ENCODE peak calls at places on chromosomes 3 and 15, in seven cellular contexts. A is A549; N is CD8-positive, alpha-beta T cell; G is right lobe of liver; W is gastrocnemius medialis; K is testis; L is OCI-LY7. T is an unnamed sample.

GRCh38 chr15:77867266-77868047 is 210.1 kb downstream of the TBC1D2B start:
- DNase-seq in A (no peak), N (no peak), G (peak; percentile 31), W (no peak), K (no peak), L (no peak), T (no peak)

GRCh38 chr3:193947636-193948035 is 188.3 kb upstream of the HES1 start:
- DNase-seq in A (no peak), N (no peak), G (no peak), W (no peak), K (no peak), L (no peak), T (no peak)

GRCh38 chr3:143314291-143315093 is 194.9 kb downstream of the CHST2 start:
- DNase-seq in A (no peak), N (no peak), G (no peak), W (no peak), K (no peak), L (no peak), T (no peak)

GRCh38 chr3:152127058-152127457 is 141.7 kb upstream of the MBNL1 start:
- DNase-seq in A (no peak), N (no peak), G (no peak), W (no peak), K (no peak), L (no peak), T (no peak)

GRCh38 chr15:100910556-100910955 is 8.6 kb upstream of the LRRK1 start:
- DNase-seq in A (no peak), N (no peak), G (no peak), W (no peak), K (no peak), L (no peak), T (no peak)

GRCh38 chr3:141049681-141050080 is 1.5 kb upstream of the SPSB4 start:
- DNase-seq in A (peak; percentile 32), N (no peak), G (no peak), W (no peak), K (no peak), L (no peak), T (no peak)

GRCh38 chr3:64460877-64461276 is 226.9 kb downstream of the ADAMTS9 start:
- DNase-seq in A (no peak), N (no peak), G (no peak), W (no peak), K (no peak), L (no peak), T (no peak)

GRCh38 chr15:58147151-58147550 is 9.0 kb downstream of the AQP9 start:
- DNase-seq in A (no peak), N (no peak), G (no peak), W (no peak), K (no peak), L (no peak), T (no peak)

GRCh38 chr3:50303038-50303815 is at the start of gene HYAL1:
- DNase-seq in A (no peak), N (no peak), G (peak; percentile 96), W (peak; percentile 72), K (no peak), L (no peak), T (peak; percentile 84)

GRCh38 chr3:64026346-64026745 is 3.1 kb upstream of the PSMD6 start:
- DNase-seq in A (no peak), N (no peak), G (no peak), W (no peak), K (no peak), L (no peak), T (no peak)

GRCh38 chr15:46091860-46092450 is 457.1 kb downstream of the SQOR start:
- DNase-seq in A (peak; percentile 1), N (no peak), G (no peak), W (no peak), K (peak; percentile 67), L (peak; percentile 40), T (no peak)

GRCh38 chr3:145089337-145089736 is 1071.6 kb downstream of the PLOD2 start:
- DNase-seq in A (no peak), N (no peak), G (no peak), W (no peak), K (no peak), L (no peak), T (no peak)

GRCh38 chr3:194098036-194098871 is 37.7 kb upstream of the HES1 start:
- DNase-seq in A (no peak), N (no peak), G (no peak), W (no peak), K (no peak), L (no peak), T (no peak)

GRCh38 chr3:72114773-72115172 is 329.8 kb upstream of the PROK2 start:
- DNase-seq in A (no peak), N (no peak), G (no peak), W (peak; percentile 76), K (no peak), L (no peak), T (no peak)

GRCh38 chr3:184788751-184789150 is 23.2 kb upstream of the VPS8 start:
- DNase-seq in A (no peak), N (no peak), G (no peak), W (peak; percentile 41), K (no peak), L (no peak), T (no peak)

GRCh38 chr3:139894638-139894989 is 40.4 kb upstream of the CLSTN2 start:
- DNase-seq in A (no peak), N (no peak), G (no peak), W (no peak), K (peak; percentile 69), L (no peak), T (peak; percentile 33)

GRCh38 chr15:48040166-48040817 is 80.5 kb upstream of the SLC24A5 start:
- DNase-seq in A (no peak), N (no peak), G (no peak), W (no peak), K (no peak), L (no peak), T (no peak)

GRCh38 chr3:178551916-178552321 is 15.7 kb downstream of the KCNMB2 start:
- DNase-seq in A (no peak), N (no peak), G (no peak), W (no peak), K (no peak), L (no peak), T (no peak)

GRCh38 chr3:30315452-30315851 is 290.9 kb upstream of the TGFBR2 start:
- DNase-seq in A (no peak), N (no peak), G (no peak), W (no peak), K (no peak), L (no peak), T (no peak)

GRCh38 chr3:30321065-30321464 is 285.3 kb upstream of the TGFBR2 start:
- DNase-seq in A (no peak), N (no peak), G (no peak), W (no peak), K (no peak), L (no peak), T (no peak)

GRCh38 chr3:30320392-30320791 is 286.0 kb upstream of the TGFBR2 start:
- DNase-seq in A (no peak), N (no peak), G (no peak), W (no peak), K (no peak), L (no peak), T (no peak)

GRCh38 chr3:30318110-30318509 is 288.3 kb upstream of the TGFBR2 start:
- DNase-seq in A (no peak), N (no peak), G (no peak), W (no peak), K (no peak), L (no peak), T (no peak)

DNA sequence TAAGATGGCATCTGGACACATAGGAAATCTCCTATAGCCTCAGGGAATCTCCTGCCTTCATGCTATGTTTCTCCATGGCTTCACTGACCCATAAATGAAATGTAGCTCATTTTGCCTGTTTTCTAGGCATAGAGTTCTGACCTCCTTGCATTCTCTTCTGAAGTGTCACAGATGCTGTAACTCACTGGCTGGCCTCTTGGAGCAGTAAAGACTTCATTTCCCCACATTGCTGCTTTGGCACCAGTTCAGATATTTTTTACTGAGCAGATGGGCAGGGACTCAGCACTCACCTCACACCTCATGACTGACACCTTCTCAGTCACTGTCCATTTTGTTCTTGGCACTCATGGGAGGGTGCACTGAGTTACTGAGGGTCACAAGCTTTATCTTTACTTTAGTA is 286.7 kb upstream of the TGFBR2 start:
- DNase-seq in A (peak; percentile 14), N (peak; percentile 36), G (no peak), W (peak; percentile 18), K (peak; percentile 35), L (peak; percentile 52), T (no peak)
- TF ChIP-seq CTCF in A (peak; percentile 11), N (peak; percentile 61), G (peak; percentile 50), W (no peak), K (peak; percentile 26), L (peak; percentile 68), T (peak; percentile 56)

DNA sequence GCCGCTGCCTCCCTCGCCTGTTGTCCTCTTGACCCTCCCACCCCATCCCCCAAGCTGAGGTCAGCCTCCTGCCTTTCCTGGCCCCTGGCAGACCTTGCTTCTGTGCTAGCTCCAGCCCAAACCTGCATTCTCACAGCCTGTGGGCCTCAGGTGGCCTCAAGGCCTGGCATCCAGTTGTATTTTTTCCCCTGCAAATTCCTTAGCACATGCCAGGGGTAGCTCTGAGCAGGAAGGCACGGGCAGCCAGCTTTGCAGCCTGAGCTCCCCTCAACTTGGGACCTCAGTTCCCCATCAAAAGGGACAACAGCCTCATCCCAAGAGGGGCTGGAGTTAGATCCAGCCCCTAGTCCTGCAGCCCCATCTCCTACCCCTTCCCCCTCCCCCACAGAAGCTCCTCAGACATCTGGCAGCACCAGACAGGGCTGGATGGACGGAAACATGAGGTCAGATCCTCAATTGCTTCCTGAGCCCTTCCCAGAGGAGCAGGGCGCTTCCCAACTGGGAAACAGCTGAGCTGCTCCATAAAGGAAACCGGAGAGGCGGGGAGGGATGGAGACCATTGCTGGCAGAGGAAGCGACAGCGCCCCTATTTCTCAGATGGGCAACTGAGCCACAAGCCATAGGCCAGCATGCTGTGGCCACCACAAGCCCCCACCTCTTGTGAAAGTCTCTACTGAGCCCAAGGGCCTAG is 18.1 kb upstream of the CYP11A1 start:
- DNase-seq in A (no peak), N (no peak), G (no peak), W (no peak), K (no peak), L (no peak), T (no peak)
- H3K4me1 ChIP-seq in A (peaks cover 13% of the 10 kb centered on the region), N (peaks cover 36% of the 10 kb centered on the region), G (no peaks in the 10 kb centered on the region), W (peaks cover 12% of the 10 kb centered on the region), K (peaks cover 25% of the 10 kb centered on the region), L (peaks cover 55% of the 10 kb centered on the region), T (peaks cover 40% of the 10 kb centered on the region)

GRCh38 chr3:121594850-121595249 is 1.7 kb downstream of the FBXO40 start:
- DNase-seq in A (no peak), N (no peak), G (peak; percentile 60), W (no peak), K (no peak), L (no peak), T (no peak)

GRCh38 chr3:121598564-121598963 is 5.4 kb downstream of the FBXO40 start:
- DNase-seq in A (no peak), N (no peak), G (no peak), W (no peak), K (no peak), L (no peak), T (no peak)

GRCh38 chr3:121595765-121596406 is 2.7 kb downstream of the FBXO40 start:
- DNase-seq in A (no peak), N (no peak), G (no peak), W (peak; percentile 39), K (no peak), L (no peak), T (peak; percentile 29)

GRCh38 chr3:121592856-121593702 is at the start of gene FBXO40:
- DNase-seq in A (no peak), N (no peak), G (peak; percentile 71), W (peak; percentile 91), K (peak; percentile 74), L (peak; percentile 66), T (peak; percentile 46)
- H3K4me3 ChIP-seq in A (no peak within 1 kb of the TSS), N (no peak within 1 kb of the TSS), G (no peak within 1 kb of the TSS), W (peak within 1 kb of the TSS; percentile 53), K (no peak within 1 kb of the TSS), L (peak within 1 kb of the TSS; percentile 14), T (peak within 1 kb of the TSS; percentile 65)

GRCh38 chr15:34795267-34796081 is at the start of gene ACTC1:
- DNase-seq in A (peak; percentile 66), N (no peak), G (no peak), W (peak; percentile 55), K (peak; percentile 23), L (no peak), T (peak; percentile 78)
- TF ChIP-seq CTCF in A (peak; percentile 10), N (no peak), G (no peak), W (no peak), K (no peak), L (no peak), T (no peak)